ENCODE peak calls at places on chromosomes 4 and X, in ten cellular contexts. One of them, this sample, is unnamed.

GRCh38 chr4:101191302-101192098 is 155.8 kb downstream of the PPP3CA start:
- DNase-seq in tibial nerve: peak
- DNase-seq in uterus: peak
- DNase-seq in progenitor cell of endocrine pancreas: no peak
- DNase-seq in mesothelial cell of epicardium: no peak
- DNase-seq in A673: no peak
- DNase-seq in HFF-Myc: peak
- DNase-seq in body of pancreas: peak
- DNase-seq in AG09319: peak
- DNase-seq in A549: no peak
- DNase-seq in this sample: no peak

GRCh38 chrX:43560247-43560946 is 95.7 kb upstream of the MAOA start:
- DNase-seq in HFF-Myc: no peak
- DNase-seq in mesothelial cell of epicardium: no peak
- DNase-seq in AG09319: no peak
- DNase-seq in uterus: no peak
- DNase-seq in A673: no peak
- DNase-seq in A549: no peak
- DNase-seq in body of pancreas: no peak
- DNase-seq in tibial nerve: no peak
- DNase-seq in progenitor cell of endocrine pancreas: no peak
- DNase-seq in this sample: no peak

GRCh38 chr4:56049428-56050212 is 100.9 kb downstream of the CEP135 start:
- DNase-seq in mesothelial cell of epicardium: peak
- DNase-seq in AG09319: no peak
- DNase-seq in tibial nerve: no peak
- DNase-seq in uterus: no peak
- DNase-seq in HFF-Myc: no peak
- DNase-seq in A549: no peak
- DNase-seq in body of pancreas: peak
- DNase-seq in progenitor cell of endocrine pancreas: peak
- DNase-seq in A673: peak
- DNase-seq in this sample: peak

GRCh38 chr4:113447695-113448265 is 313.8 kb downstream of the CAMK2D start:
- DNase-seq in A549: no peak
- DNase-seq in body of pancreas: peak
- DNase-seq in progenitor cell of endocrine pancreas: no peak
- DNase-seq in A673: no peak
- DNase-seq in AG09319: no peak
- DNase-seq in HFF-Myc: no peak
- DNase-seq in mesothelial cell of epicardium: no peak
- DNase-seq in uterus: peak
- DNase-seq in tibial nerve: no peak
- DNase-seq in this sample: no peak

GRCh38 chr4:184459413-184459812 is 14.9 kb downstream of the IRF2 start:
- DNase-seq in body of pancreas: no peak
- DNase-seq in AG09319: no peak
- DNase-seq in tibial nerve: no peak
- DNase-seq in A673: no peak
- DNase-seq in A549: no peak
- DNase-seq in progenitor cell of endocrine pancreas: no peak
- DNase-seq in mesothelial cell of epicardium: no peak
- DNase-seq in HFF-Myc: no peak
- DNase-seq in uterus: no peak
- DNase-seq in this sample: no peak

GRCh38 chr4:87103691-87104187 is 116.7 kb downstream of the KLHL8 start:
- DNase-seq in HFF-Myc: peak
- DNase-seq in progenitor cell of endocrine pancreas: no peak
- DNase-seq in body of pancreas: no peak
- DNase-seq in AG09319: peak
- DNase-seq in A673: peak
- DNase-seq in uterus: no peak
- DNase-seq in tibial nerve: no peak
- DNase-seq in A549: no peak
- DNase-seq in mesothelial cell of epicardium: no peak
- DNase-seq in this sample: no peak

GRCh38 chr4:52371861-52372260 is 287.2 kb downstream of the USP46 start:
- DNase-seq in body of pancreas: no peak
- DNase-seq in mesothelial cell of epicardium: no peak
- DNase-seq in uterus: no peak
- DNase-seq in progenitor cell of endocrine pancreas: no peak
- DNase-seq in tibial nerve: no peak
- DNase-seq in HFF-Myc: no peak
- DNase-seq in AG09319: no peak
- DNase-seq in A673: no peak
- DNase-seq in A549: no peak
- DNase-seq in this sample: no peak

GRCh38 chr4:17400696-17401095 is 111.2 kb downstream of the QDPR start:
- DNase-seq in A549: no peak
- DNase-seq in body of pancreas: no peak
- DNase-seq in AG09319: no peak
- DNase-seq in A673: no peak
- DNase-seq in HFF-Myc: peak
- DNase-seq in mesothelial cell of epicardium: no peak
- DNase-seq in uterus: no peak
- DNase-seq in progenitor cell of endocrine pancreas: no peak
- DNase-seq in tibial nerve: no peak
- DNase-seq in this sample: no peak

GRCh38 chrX:118773782-118774181 is 46.4 kb downstream of the IL13RA1 start:
- DNase-seq in HFF-Myc: no peak
- DNase-seq in A673: no peak
- DNase-seq in mesothelial cell of epicardium: no peak
- DNase-seq in progenitor cell of endocrine pancreas: no peak
- DNase-seq in uterus: no peak
- DNase-seq in A549: no peak
- DNase-seq in AG09319: no peak
- DNase-seq in tibial nerve: no peak
- DNase-seq in body of pancreas: no peak
- DNase-seq in this sample: no peak

GRCh38 chrX:53284684-53285447 is 3.5 kb upstream of the IQSEC2 start:
- DNase-seq in AG09319: no peak
- DNase-seq in mesothelial cell of epicardium: peak
- DNase-seq in progenitor cell of endocrine pancreas: peak
- DNase-seq in A549: peak
- DNase-seq in HFF-Myc: no peak
- DNase-seq in body of pancreas: peak
- DNase-seq in uterus: peak
- DNase-seq in tibial nerve: peak
- DNase-seq in A673: peak
- DNase-seq in this sample: no peak

GRCh38 chr4:161320377-161320776 is 843.4 kb downstream of the FSTL5 start:
- DNase-seq in mesothelial cell of epicardium: no peak
- DNase-seq in HFF-Myc: no peak
- DNase-seq in progenitor cell of endocrine pancreas: no peak
- DNase-seq in tibial nerve: no peak
- DNase-seq in AG09319: no peak
- DNase-seq in A549: peak
- DNase-seq in A673: peak
- DNase-seq in uterus: no peak
- DNase-seq in body of pancreas: peak
- DNase-seq in this sample: no peak
- TF ChIP-seq CTCF in mesothelial cell of epicardium: no peak
- TF ChIP-seq CTCF in HFF-Myc: peak
- TF ChIP-seq CTCF in progenitor cell of endocrine pancreas: peak
- TF ChIP-seq CTCF in tibial nerve: no peak
- TF ChIP-seq CTCF in AG09319: no peak
- TF ChIP-seq CTCF in A549: peak
- TF ChIP-seq CTCF in A673: peak
- TF ChIP-seq CTCF in uterus: no peak
- TF ChIP-seq CTCF in body of pancreas: peak
- TF ChIP-seq CTCF in this sample: peak

DNA sequence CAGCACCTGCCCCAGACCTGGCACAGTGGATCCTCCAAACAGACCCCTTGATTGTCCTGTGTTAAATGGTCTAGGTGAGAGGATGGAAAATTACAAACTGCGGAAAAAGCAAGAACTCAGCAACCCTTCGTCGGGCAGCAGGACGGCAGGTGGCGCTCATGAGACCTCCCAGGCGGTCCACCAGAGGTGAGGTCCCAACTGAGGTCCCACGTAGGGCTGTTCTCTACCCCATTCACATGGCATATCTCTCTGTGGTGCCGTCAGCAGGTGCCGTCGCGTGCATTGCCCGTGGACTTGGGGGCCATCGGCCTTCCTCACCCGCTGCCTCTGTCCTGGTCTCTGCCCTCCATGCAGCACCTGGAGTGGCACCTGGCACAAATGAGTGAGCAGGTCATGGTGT is 88.2 kb downstream of the CRMP1 start:
- DNase-seq in progenitor cell of endocrine pancreas: no peak
- DNase-seq in HFF-Myc: no peak
- DNase-seq in body of pancreas: no peak
- DNase-seq in uterus: no peak
- DNase-seq in A549: no peak
- DNase-seq in A673: no peak
- DNase-seq in mesothelial cell of epicardium: no peak
- DNase-seq in tibial nerve: no peak
- DNase-seq in AG09319: no peak
- DNase-seq in this sample: no peak
- TF ChIP-seq CTCF in progenitor cell of endocrine pancreas: no peak
- TF ChIP-seq CTCF in HFF-Myc: no peak
- TF ChIP-seq CTCF in body of pancreas: no peak
- TF ChIP-seq CTCF in uterus: no peak
- TF ChIP-seq CTCF in A549: no peak
- TF ChIP-seq CTCF in A673: no peak
- TF ChIP-seq CTCF in mesothelial cell of epicardium: no peak
- TF ChIP-seq CTCF in tibial nerve: no peak
- TF ChIP-seq CTCF in AG09319: no peak
- TF ChIP-seq CTCF in this sample: no peak

GRCh38 chr4:876780-877179 is 50.9 kb upstream of the CPLX1 start:
- DNase-seq in body of pancreas: no peak
- DNase-seq in A673: peak
- DNase-seq in tibial nerve: no peak
- DNase-seq in HFF-Myc: no peak
- DNase-seq in mesothelial cell of epicardium: no peak
- DNase-seq in A549: no peak
- DNase-seq in AG09319: no peak
- DNase-seq in uterus: no peak
- DNase-seq in progenitor cell of endocrine pancreas: no peak
- DNase-seq in this sample: no peak
- TF ChIP-seq CTCF in body of pancreas: peak
- TF ChIP-seq CTCF in A673: peak
- TF ChIP-seq CTCF in tibial nerve: no peak
- TF ChIP-seq CTCF in HFF-Myc: peak
- TF ChIP-seq CTCF in mesothelial cell of epicardium: peak
- TF ChIP-seq CTCF in A549: no peak
- TF ChIP-seq CTCF in AG09319: peak
- TF ChIP-seq CTCF in uterus: no peak
- TF ChIP-seq CTCF in progenitor cell of endocrine pancreas: peak
- TF ChIP-seq CTCF in this sample: peak

GRCh38 chr4:116796022-116796421 is 289.4 kb downstream of the TRAM1L1 start:
- DNase-seq in A549: no peak
- DNase-seq in A673: no peak
- DNase-seq in AG09319: no peak
- DNase-seq in progenitor cell of endocrine pancreas: no peak
- DNase-seq in body of pancreas: no peak
- DNase-seq in uterus: no peak
- DNase-seq in mesothelial cell of epicardium: no peak
- DNase-seq in tibial nerve: no peak
- DNase-seq in HFF-Myc: no peak
- DNase-seq in this sample: no peak
- TF ChIP-seq CTCF in A549: no peak
- TF ChIP-seq CTCF in A673: no peak
- TF ChIP-seq CTCF in AG09319: no peak
- TF ChIP-seq CTCF in progenitor cell of endocrine pancreas: peak
- TF ChIP-seq CTCF in body of pancreas: no peak
- TF ChIP-seq CTCF in uterus: no peak
- TF ChIP-seq CTCF in mesothelial cell of epicardium: no peak
- TF ChIP-seq CTCF in tibial nerve: no peak
- TF ChIP-seq CTCF in HFF-Myc: no peak
- TF ChIP-seq CTCF in this sample: peak

GRCh38 chrX:119828446-119828845 is 24.3 kb downstream of the UPF3B start:
- DNase-seq in A549: no peak
- DNase-seq in mesothelial cell of epicardium: no peak
- DNase-seq in progenitor cell of endocrine pancreas: no peak
- DNase-seq in A673: no peak
- DNase-seq in AG09319: no peak
- DNase-seq in uterus: no peak
- DNase-seq in HFF-Myc: no peak
- DNase-seq in tibial nerve: no peak
- DNase-seq in body of pancreas: no peak
- DNase-seq in this sample: no peak

GRCh38 chrX:119833905-119834304 is 18.9 kb downstream of the UPF3B start:
- DNase-seq in uterus: no peak
- DNase-seq in mesothelial cell of epicardium: no peak
- DNase-seq in body of pancreas: no peak
- DNase-seq in A673: no peak
- DNase-seq in A549: no peak
- DNase-seq in HFF-Myc: no peak
- DNase-seq in AG09319: no peak
- DNase-seq in tibial nerve: no peak
- DNase-seq in progenitor cell of endocrine pancreas: no peak
- DNase-seq in this sample: no peak
- TF ChIP-seq CTCF in uterus: no peak
- TF ChIP-seq CTCF in mesothelial cell of epicardium: no peak
- TF ChIP-seq CTCF in body of pancreas: no peak
- TF ChIP-seq CTCF in A673: no peak
- TF ChIP-seq CTCF in A549: no peak
- TF ChIP-seq CTCF in HFF-Myc: no peak
- TF ChIP-seq CTCF in AG09319: no peak
- TF ChIP-seq CTCF in tibial nerve: no peak
- TF ChIP-seq CTCF in progenitor cell of endocrine pancreas: no peak
- TF ChIP-seq CTCF in this sample: no peak

DNA sequence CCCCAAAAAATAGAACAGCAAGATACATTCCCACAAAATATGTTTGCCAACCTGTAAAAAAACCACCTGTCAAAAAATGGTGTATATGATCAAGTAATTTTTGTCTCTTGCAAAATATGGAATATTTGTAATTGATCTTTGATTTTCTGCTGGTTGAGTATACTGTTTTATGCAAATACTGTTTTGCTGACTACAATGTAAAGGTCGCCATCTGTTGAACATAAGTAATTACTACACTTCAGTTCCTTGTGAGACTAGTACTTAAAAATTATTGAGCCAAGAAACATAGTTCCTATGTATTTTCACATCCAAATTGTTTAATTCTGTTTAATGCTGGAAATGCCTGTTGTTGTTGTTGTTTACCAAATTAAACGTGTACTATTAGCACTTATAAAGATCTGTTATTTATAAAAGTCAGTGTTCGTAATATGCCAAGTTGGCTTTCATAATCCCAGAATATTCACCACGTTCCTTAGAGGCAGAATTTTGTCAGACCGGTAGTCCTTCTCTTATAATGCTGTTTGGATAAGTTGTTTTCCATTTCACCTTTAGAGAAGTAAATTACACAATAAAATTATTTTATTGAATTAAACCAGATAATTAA is 144.2 kb downstream of the PDLIM5 start:
- DNase-seq in tibial nerve: no peak
- DNase-seq in progenitor cell of endocrine pancreas: no peak
- DNase-seq in mesothelial cell of epicardium: no peak
- DNase-seq in A673: peak
- DNase-seq in AG09319: peak
- DNase-seq in HFF-Myc: peak
- DNase-seq in body of pancreas: no peak
- DNase-seq in A549: peak
- DNase-seq in uterus: no peak
- DNase-seq in this sample: no peak
- TF ChIP-seq CTCF in tibial nerve: peak
- TF ChIP-seq CTCF in progenitor cell of endocrine pancreas: peak
- TF ChIP-seq CTCF in mesothelial cell of epicardium: peak
- TF ChIP-seq CTCF in A673: peak
- TF ChIP-seq CTCF in AG09319: peak
- TF ChIP-seq CTCF in HFF-Myc: peak
- TF ChIP-seq CTCF in body of pancreas: peak
- TF ChIP-seq CTCF in A549: peak
- TF ChIP-seq CTCF in uterus: peak
- TF ChIP-seq CTCF in this sample: peak

This sample was measured in type B pancreatic cell.